ENCODE peak calls at places on chromosomes 12 and 14, in six cellular contexts. Q, L, B, W, G and R are unnamed samples.

GRCh38 chr14:75142494-75142893 is 15.6 kb upstream of the NEK9 start:
- DNase-seq in L (no peak), W (no peak), G (no peak), B (no peak), Q (no peak), R (no peak)

GRCh38 chr14:38868415-38869290 is 234.4 kb downstream of the SEC23A start:
- DNase-seq in L (no peak), Q (no peak), W (no peak), G (no peak), B (no peak), R (no peak)

GRCh38 chr12:64655141-64655540 is 44.8 kb downstream of the RASSF3 start:
- DNase-seq in Q (no peak), L (peak; percentile 96), W (no peak), G (no peak), B (no peak), R (no peak)

GRCh38 chr12:106288510-106289195 is 13.9 kb upstream of the TCP11L2 start:
- DNase-seq in Q (peak; percentile 97), B (peak; percentile 92), W (no peak), L (peak; percentile 73), G (no peak), R (no peak)

GRCh38 chr14:61322799-61323290 is 1.5 kb downstream of the PRKCH start:
- DNase-seq in G (no peak), L (peak; percentile 81), Q (peak; percentile 2), B (no peak), W (no peak), R (no peak)

GRCh38 chr12:53974084-53975018 is at the start of gene HOTAIR:
- DNase-seq in G (no peak), L (no peak), Q (no peak), B (no peak), W (no peak), R (peak; percentile 55)

GRCh38 chr12:51822956-51823355 is 25.6 kb downstream of the FIGNL2 start:
- DNase-seq in B (no peak), G (no peak), L (peak; percentile 40), W (no peak), Q (no peak), R (no peak)

GRCh38 chr12:4107436-4107878 is 166.1 kb upstream of the CCND2 start:
- DNase-seq in B (peak; percentile 80), G (no peak), L (peak; percentile 66), W (peak; percentile 53), Q (peak; percentile 53), R (peak; percentile 78)

GRCh38 chr12:76032043-76032981 is 736 bp upstream of the PHLDA1 start:
- DNase-seq in G (no peak), Q (peak; percentile 70), W (no peak), L (peak; percentile 81), B (peak; percentile 79), R (peak; percentile 73)

GRCh38 chr14:68379510-68380303 is 413.2 kb downstream of the ZFP36L1 start:
- DNase-seq in B (no peak), G (no peak), W (no peak), L (no peak), Q (no peak), R (no peak)

GRCh38 chr14:74574706-74575105 is 37.3 kb downstream of the LTBP2 start:
- DNase-seq in W (no peak), B (no peak), G (no peak), Q (peak; percentile 21), L (no peak), R (no peak)

GRCh38 chr12:81450920-81451739 is 308.0 kb downstream of the PPFIA2 start:
- DNase-seq in L (peak; percentile 74), G (peak; percentile 61), W (peak; percentile 49), Q (peak; percentile 54), B (peak; percentile 72), R (peak; percentile 77)

GRCh38 chr14:62301911-62302310 is 539.7 kb downstream of the SNAPC1 start:
- DNase-seq in B (peak; percentile 6), W (no peak), L (no peak), G (no peak), Q (peak; percentile 62), R (no peak)

GRCh38 chr14:74955229-74955999 is at the start of gene PGF:
- DNase-seq in G (peak; percentile 54), L (peak; percentile 99), W (peak; percentile 89), B (peak; percentile 70), Q (no peak), R (peak; percentile 84)

GRCh38 chr14:71411280-71411595 is 504.0 kb downstream of the PCNX1 start:
- DNase-seq in Q (no peak), L (no peak), G (no peak), W (no peak), B (no peak), R (no peak)

GRCh38 chr12:131428086-131428685 is 282.7 kb upstream of the SFSWAP start:
- DNase-seq in L (no peak), B (no peak), W (no peak), Q (no peak), G (no peak), R (peak; percentile 30)

GRCh38 chr12:52239767-52240166 is 6.7 kb downstream of the KRT7 start:
- DNase-seq in W (no peak), G (no peak), L (no peak), B (no peak), Q (no peak), R (no peak)

GRCh38 chr14:101315802-101316296 is 245.4 kb upstream of the DIO3 start:
- DNase-seq in W (peak; percentile 27), Q (no peak), L (peak; percentile 81), G (no peak), B (no peak), R (no peak)

GRCh38 chr14:19918553-19919264 is 1.7 kb upstream of the OR4K5 start:
- DNase-seq in B (no peak), Q (no peak), L (no peak), G (no peak), W (no peak), R (no peak)

GRCh38 chr12:75850751-75851462 is 180.7 kb downstream of the PHLDA1 start:
- DNase-seq in W (no peak), Q (peak; percentile 84), G (no peak), B (peak; percentile 84), L (no peak), R (no peak)

GRCh38 chr12:79000501-79000900 is 135.9 kb downstream of the SYT1 start:
- DNase-seq in L (no peak), Q (peak; percentile 32), G (no peak), B (no peak), W (no peak), R (no peak)

GRCh38 chr12:67681145-67681778 is 32.7 kb downstream of the DYRK2 start:
- DNase-seq in G (no peak), W (no peak), B (peak; percentile 94), L (no peak), Q (peak; percentile 97), R (no peak)

GRCh38 chr12:65524666-65525065 is 246.2 kb downstream of the MSRB3 start:
- DNase-seq in L (no peak), Q (peak; percentile 89), W (no peak), B (peak; percentile 86), G (no peak), R (no peak)

GRCh38 chr12:60394680-60395079 is 798.9 kb downstream of the SLC16A7 start:
- DNase-seq in G (no peak), B (peak; percentile 43), W (no peak), L (no peak), Q (peak; percentile 85), R (no peak)

GRCh38 chr12:75488553-75488952 is 8.0 kb downstream of the GLIPR1 start:
- DNase-seq in B (peak; percentile 46), Q (peak; percentile 56), W (no peak), G (no peak), L (peak; percentile 74), R (peak; percentile 62)

GRCh38 chr12:114740448-114740847 is 56.5 kb upstream of the TBX3 start:
- DNase-seq in G (no peak), Q (no peak), L (no peak), B (no peak), W (no peak), R (no peak)

GRCh38 chr14:80930836-80931389 is 10.6 kb downstream of the CEP128 start:
- DNase-seq in W (no peak), L (peak; percentile 73), G (no peak), Q (peak; percentile 96), B (peak; percentile 82), R (no peak)

GRCh38 chr12:122842505-122843405 is 7.5 kb downstream of the HIP1R start:
- DNase-seq in W (no peak), G (no peak), Q (no peak), L (no peak), B (no peak), R (peak; percentile 44)

GRCh38 chr12:131279281-131279921 is 325.7 kb downstream of the ADGRD1 start:
- DNase-seq in Q (no peak), G (no peak), B (no peak), L (no peak), W (no peak), R (no peak)

GRCh38 chr12:10957741-10958140 is 18.7 kb upstream of the TAS2R14 start:
- DNase-seq in B (no peak), G (no peak), Q (no peak), W (no peak), L (no peak), R (no peak)
- H3K14ac ChIP-seq in B (no peak overlapping the region), G (no peak overlapping the region), Q (no peak overlapping the region), W (no peak overlapping the region), L (no peak overlapping the region), R (no peak overlapping the region)

DNA sequence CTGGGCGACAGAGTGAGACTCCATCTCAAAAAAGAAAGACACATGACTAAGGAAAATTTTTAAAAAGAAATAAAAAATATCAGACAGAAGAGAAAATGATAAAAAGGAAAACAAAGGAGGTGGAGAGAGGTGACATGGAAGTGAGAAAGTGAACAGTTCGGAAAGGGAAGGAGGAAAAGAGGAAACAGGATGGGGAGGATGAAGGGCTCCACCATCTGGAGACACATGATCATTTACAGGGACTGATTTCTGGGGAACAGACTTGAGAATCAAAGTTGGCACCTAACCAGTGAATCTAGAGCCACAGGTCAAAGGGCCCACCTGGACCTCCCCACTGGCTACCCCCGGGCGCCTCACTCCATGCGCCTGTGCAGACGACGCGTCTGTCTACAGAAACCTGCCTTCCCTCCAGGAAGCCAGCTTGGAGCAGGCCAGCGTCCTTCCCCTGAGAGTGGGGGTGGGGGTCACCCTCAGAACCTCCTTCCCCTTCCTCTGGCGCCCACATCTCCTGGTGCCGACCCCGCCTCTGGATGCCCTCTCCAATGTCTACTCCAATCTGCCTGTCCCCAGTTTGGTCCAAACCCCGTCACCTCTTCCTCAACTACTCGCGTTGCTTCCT is 60.5 kb downstream of the AMN start:
- DNase-seq in Q (no peak), W (no peak), L (no peak), B (no peak), G (no peak), R (no peak)
- H3K14ac ChIP-seq in Q (no peak overlapping the region), W (no peak overlapping the region), L (no peak overlapping the region), B (no peak overlapping the region), G (no peak overlapping the region), R (no peak overlapping the region)

GRCh38 chr12:119681953-119682352 is 14.0 kb downstream of the PRKAB1 start:
- DNase-seq in G (no peak), B (no peak), W (no peak), Q (no peak), L (peak; percentile 3), R (no peak)
- H3K14ac ChIP-seq in G (no peak overlapping the region), B (no peak overlapping the region), W (no peak overlapping the region), Q (no peak overlapping the region), L (no peak overlapping the region), R (no peak overlapping the region)

DNA sequence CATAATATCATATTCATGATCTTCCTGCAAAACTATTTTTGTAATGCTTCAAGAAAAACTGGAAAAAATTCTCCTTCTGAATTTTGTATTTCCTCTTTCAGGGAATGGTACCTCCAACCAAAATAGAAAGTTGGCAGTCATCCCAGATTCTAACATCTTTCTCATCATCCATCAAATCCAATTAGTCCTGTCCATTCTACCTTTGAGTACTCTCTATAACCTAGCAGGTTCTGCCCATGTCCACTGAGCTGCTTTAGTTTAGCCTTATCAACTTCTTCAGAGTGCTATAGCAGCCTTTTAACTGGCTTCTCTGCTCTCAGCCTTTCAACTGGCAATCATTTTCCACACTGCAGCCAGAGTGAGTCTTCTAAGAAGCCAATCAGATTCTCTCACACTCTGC is 236.2 kb downstream of the AKAP6 start:
- DNase-seq in B (peak; percentile 29), G (no peak), L (no peak), W (no peak), Q (no peak), R (no peak)
- H3K14ac ChIP-seq in B (no peak overlapping the region), G (no peak overlapping the region), L (no peak overlapping the region), W (no peak overlapping the region), Q (no peak overlapping the region), R (no peak overlapping the region)